ENCODE peak calls at places on chromosomes 1 and 21, in eight cellular contexts. W is A549, H is right cardiac atrium, V is heart left ventricle, C is fibroblast of lung, S is trophoblast cell, F is left ventricle myocardium inferior, X is ascending aorta. G is an unnamed sample. For H3K4me1, the result is how much of the 10 kb centered on the place peaks cover.

GRCh38 chr1:228457017-228457395 is 30.2 kb upstream of the RNF187 start:
- DNase-seq in W (no peak), H (no peak), V (no peak), C (no peak), S (no peak), F (no peak), X (no peak), G (no peak)

GRCh38 chr1:46517010-46517600 is 27.5 kb downstream of the DMBX1 start:
- DNase-seq in W (peak), H (no peak), V (no peak), C (no peak), S (no peak), F (no peak), X (no peak), G (peak)

GRCh38 chr1:174726167-174726879 is 273.4 kb upstream of the CACYBP start:
- DNase-seq in W (peak), H (no peak), V (no peak), C (peak), S (no peak), F (no peak), X (no peak), G (no peak)

GRCh38 chr21:14273736-14274538 is 58.0 kb downstream of the RBM11 start:
- DNase-seq in W (no peak), H (peak), V (peak), C (no peak), S (peak), F (peak), X (no peak), G (peak)

GRCh38 chr1:69913967-69914366 is 291.4 kb downstream of the LRRC40 start:
- DNase-seq in W (no peak), H (no peak), V (no peak), C (peak), S (no peak), F (no peak), X (no peak), G (no peak)

GRCh38 chr1:183804916-183805734 is at the start of gene RGL1:
- DNase-seq in W (peak), H (peak), V (peak), C (peak), S (peak), F (peak), X (no peak), G (peak)

GRCh38 chr1:153488731-153489130 is 28.3 kb upstream of the S100A7 start:
- DNase-seq in W (no peak), H (no peak), V (peak), C (no peak), S (no peak), F (no peak), X (peak), G (no peak)

GRCh38 chr1:14578156-14578555 is 20.3 kb upstream of the KAZN start:
- DNase-seq in W (no peak), H (no peak), V (no peak), C (peak), S (no peak), F (no peak), X (no peak), G (no peak)

GRCh38 chr1:110155878-110156522 is 5.7 kb downstream of the SLC6A17 start:
- DNase-seq in W (no peak), H (peak), V (peak), C (peak), S (peak), F (peak), X (no peak), G (peak)

GRCh38 chr1:236753554-236753953 is 41.5 kb upstream of the MTR start:
- DNase-seq in W (peak), H (no peak), V (no peak), C (peak), S (no peak), F (no peak), X (no peak), G (no peak)

GRCh38 chr1:22662318-22662717 is 9.3 kb downstream of the C1QB start:
- DNase-seq in W (peak), H (peak), V (no peak), C (no peak), S (no peak), F (peak), X (no peak), G (no peak)

GRCh38 chr1:72917920-72918319 is 635.6 kb upstream of the NEGR1 start:
- DNase-seq in W (no peak), H (no peak), V (no peak), C (no peak), S (no peak), F (no peak), X (no peak), G (no peak)

GRCh38 chr1:28241633-28242241 is 5.8 kb downstream of the ATP5IF1 start:
- DNase-seq in W (no peak), H (no peak), V (no peak), C (no peak), S (no peak), F (no peak), X (no peak), G (no peak)
- H3K4me3 ChIP-seq in W (no peak), H (no peak), V (no peak), C (no peak), S (no peak), F (no peak), X (no peak), G (no peak)

GRCh38 chr1:101476541-101476940 is 239.7 kb downstream of the S1PR1 start:
- DNase-seq in W (no peak), H (no peak), V (no peak), C (no peak), S (no peak), F (no peak), X (no peak), G (no peak)
- H3K4me1 ChIP-seq in W (under half), H (under half), V (under half), C (under half), S (under half), F (under half), X (under half), G (under half)

GRCh38 chr1:157994704-157995540 is 1.5 kb downstream of the KIRREL1 start:
- DNase-seq in W (no peak), H (peak), V (no peak), C (peak), S (no peak), F (no peak), X (no peak), G (peak)
- H3K4me3 ChIP-seq in W (peak), H (peak), V (no peak), C (peak), S (peak), F (peak), X (peak), G (peak)

GRCh38 chr1:198655464-198656121 is 16.8 kb downstream of the PTPRC start:
- DNase-seq in W (no peak), H (no peak), V (no peak), C (no peak), S (peak), F (no peak), X (no peak), G (no peak)
- H3K4me1 ChIP-seq in W (under half), H (under half), V (under half), C (under half), S (under half), F (under half), X (under half), G (under half)

DNA sequence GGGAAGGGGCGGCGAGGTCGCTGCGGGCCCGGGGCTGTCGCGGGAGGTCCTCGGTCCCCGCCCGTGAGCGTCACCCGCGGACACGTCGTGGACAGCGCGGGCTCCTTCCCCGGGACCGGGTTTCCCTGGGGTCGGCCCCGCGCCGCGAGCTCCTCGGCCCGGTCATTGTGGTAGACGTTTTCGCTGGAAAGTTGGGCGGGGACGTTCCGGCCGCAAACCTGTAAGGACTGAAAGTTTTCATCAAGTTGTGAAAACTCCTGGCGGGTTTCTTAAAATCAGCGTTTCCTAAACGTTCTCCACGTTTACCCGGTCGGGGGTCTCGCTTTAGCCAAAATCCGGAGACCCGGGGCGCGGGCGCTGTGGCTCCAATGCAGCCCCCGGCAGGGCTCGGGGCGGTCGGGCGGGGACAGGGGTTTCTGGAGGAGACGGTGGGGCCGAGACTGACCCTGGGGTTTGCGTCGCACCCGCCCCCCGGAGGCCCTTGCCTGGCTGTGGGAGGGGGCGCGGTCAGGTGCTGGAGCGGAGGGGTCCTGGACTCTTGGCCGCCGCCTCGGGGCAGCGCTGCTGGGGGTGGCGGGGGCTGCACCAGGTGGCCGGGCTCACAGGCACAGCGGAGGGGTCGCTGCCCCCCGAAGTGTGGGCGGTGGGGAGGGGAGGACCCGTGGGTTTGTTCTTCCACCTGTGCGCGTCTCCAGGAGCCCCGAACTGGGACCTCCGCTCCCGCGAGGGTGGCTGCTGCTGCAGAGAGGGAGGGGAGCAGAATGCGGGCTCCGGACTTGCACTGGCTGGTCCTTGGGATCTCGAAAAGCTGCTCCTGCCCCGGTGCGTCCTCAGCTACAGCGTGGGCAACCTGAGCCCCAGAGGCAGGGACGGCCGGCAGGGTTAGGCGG is 827 bp downstream of the PRKCZ start:
- DNase-seq in W (no peak), H (peak), V (no peak), C (no peak), S (peak), F (no peak), X (no peak), G (no peak)
- H3K4me3 ChIP-seq in W (peak), H (peak), V (peak), C (no peak), S (peak), F (peak), X (peak), G (peak)